ENCODE peak calls at places on chromosomes 7 and 10, in four cellular contexts. G is spleen, W is stomach, L is HCT116. F is an unnamed sample.

GRCh38 chr10:122303271-122304053 is 32.4 kb downstream of the BTBD16 start:
- DNase-seq in G (no peak), W (no peak), L (no peak), F (no peak)

GRCh38 chr7:57403601-57404342 is 46.2 kb upstream of the ZNF716 start:
- DNase-seq in G (peak; percentile 76), W (no peak), L (no peak), F (no peak)

GRCh38 chr7:24249266-24249665 is 34.7 kb upstream of the NPY start:
- DNase-seq in G (no peak), W (no peak), L (no peak), F (no peak)

GRCh38 chr10:53109320-53109719 is 336.7 kb upstream of the MBL2 start:
- DNase-seq in G (no peak), W (no peak), L (no peak), F (no peak)

GRCh38 chr7:20561908-20562307 is 53.6 kb upstream of the ABCB5 start:
- DNase-seq in G (no peak), W (no peak), L (no peak), F (no peak)

GRCh38 chr10:33537066-33537465 is 202.6 kb upstream of the NRP1 start:
- DNase-seq in G (no peak), W (no peak), L (no peak), F (no peak)

GRCh38 chr10:113643183-113643582 is 20.7 kb downstream of the NRAP start:
- DNase-seq in G (no peak), W (no peak), L (no peak), F (no peak)

GRCh38 chr10:46079831-46080585 is 33.9 kb upstream of the MSMB start:
- DNase-seq in G (no peak), W (no peak), L (no peak), F (peak; percentile 79)

GRCh38 chr7:78161781-78162180 is 363.2 kb downstream of the PHTF2 start:
- DNase-seq in G (no peak), W (no peak), L (no peak), F (no peak)

GRCh38 chr10:14995964-14996565 is 36.9 kb downstream of the MEIG1 start:
- DNase-seq in G (no peak), W (no peak), L (no peak), F (no peak)

GRCh38 chr10:92722349-92722748 is 32.6 kb downstream of the HHEX start:
- DNase-seq in G (no peak), W (no peak), L (no peak), F (no peak)

GRCh38 chr7:137993395-137993743 is 8.5 kb downstream of the CREB3L2 start:
- DNase-seq in G (no peak), W (no peak), L (no peak), F (no peak)

GRCh38 chr7:137994091-137994688 is 7.7 kb downstream of the CREB3L2 start:
- DNase-seq in G (no peak), W (no peak), L (no peak), F (no peak)

GRCh38 chr7:137990251-137990901 is 11.5 kb downstream of the CREB3L2 start:
- DNase-seq in G (no peak), W (no peak), L (no peak), F (no peak)

GRCh38 chr7:137992738-137993394 is 9.0 kb downstream of the CREB3L2 start:
- DNase-seq in G (no peak), W (no peak), L (no peak), F (no peak)

GRCh38 chr7:137992042-137992737 is 9.7 kb downstream of the CREB3L2 start:
- DNase-seq in G (no peak), W (no peak), L (no peak), F (no peak)
- TF ChIP-seq POLR2AphosphoS5 in G (no peak), W (no peak), L (no peak), F (peak; percentile 5)

GRCh38 chr10:79182763-79183467 is 114.1 kb downstream of the ZMIZ1 start:
- DNase-seq in G (no peak), W (peak; percentile 60), L (no peak), F (no peak)
- H3K27ac ChIP-seq in G (peak overlapping the region; percentile 95), W (peak overlapping the region; percentile 15), L (peak overlapping the region; percentile 27), F (peak overlapping the region; percentile 76)

GRCh38 chr10:43820663-43821062 is 172.0 kb upstream of the ZNF32 start:
- DNase-seq in G (no peak), W (no peak), L (no peak), F (peak; percentile 68)
- TF ChIP-seq POLR2AphosphoS5 in G (no peak), W (no peak), L (no peak), F (no peak)

GRCh38 chr7:121302214-121302745 is 26.5 kb upstream of the WNT16 start:
- DNase-seq in G (no peak), W (no peak), L (peak; percentile 97), F (no peak)

GRCh38 chr7:121303422-121304171 is 25.2 kb upstream of the WNT16 start:
- DNase-seq in G (no peak), W (no peak), L (no peak), F (no peak)

GRCh38 chr7:121300685-121301084 is 28.1 kb upstream of the WNT16 start:
- DNase-seq in G (no peak), W (no peak), L (no peak), F (no peak)

GRCh38 chr7:121304259-121304658 is 24.5 kb upstream of the WNT16 start:
- DNase-seq in G (no peak), W (no peak), L (no peak), F (no peak)

DNA sequence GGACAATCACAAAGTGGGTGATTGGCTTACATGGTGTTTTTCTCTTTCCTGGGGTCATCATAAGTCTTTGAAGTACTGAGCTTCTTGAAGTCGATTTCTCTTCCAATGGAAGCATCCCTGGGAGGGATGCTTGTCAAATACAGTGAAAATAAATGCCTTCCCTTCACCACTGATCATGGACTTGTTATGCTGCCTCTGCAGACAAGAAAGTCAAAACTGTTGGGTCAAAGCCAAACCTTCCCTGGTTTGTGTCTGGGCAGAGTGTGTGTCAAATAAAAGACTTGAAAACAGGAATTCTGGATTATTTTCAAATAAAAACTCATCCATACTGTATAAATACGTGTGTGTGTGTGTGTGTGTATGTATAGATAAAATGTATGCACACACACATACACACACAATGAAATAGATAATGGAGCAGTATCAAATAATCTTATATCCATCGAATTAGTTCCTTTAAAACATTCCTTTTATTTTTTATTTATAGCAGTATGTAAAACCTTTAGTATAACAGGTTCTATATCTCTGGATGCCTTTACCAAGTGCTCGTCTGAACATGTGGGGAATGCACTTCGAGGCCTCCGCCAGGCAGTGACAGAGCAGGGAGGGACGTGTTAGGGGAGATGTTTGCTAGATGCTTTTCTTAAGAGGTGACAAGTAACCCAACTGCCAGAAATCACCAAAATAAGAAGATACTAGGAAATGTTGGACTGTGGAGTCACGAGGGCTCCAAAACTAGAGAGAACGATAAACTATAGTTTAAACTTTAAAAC is 27.2 kb upstream of the WNT16 start:
- DNase-seq in G (no peak), W (no peak), L (no peak), F (no peak)
- H3K27ac ChIP-seq in G (peak overlapping the region; percentile 37), W (no peak overlapping the region), L (peak overlapping the region; percentile 96), F (no peak overlapping the region)

GRCh38 chr7:43572516-43573049 is 10.3 kb upstream of the STK17A start:
- DNase-seq in G (no peak), W (no peak), L (peak; percentile 38), F (peak; percentile 87)
- TF ChIP-seq POLR2AphosphoS5 in G (peak; percentile 74), W (peak; percentile 25), L (no peak), F (no peak)

DNA sequence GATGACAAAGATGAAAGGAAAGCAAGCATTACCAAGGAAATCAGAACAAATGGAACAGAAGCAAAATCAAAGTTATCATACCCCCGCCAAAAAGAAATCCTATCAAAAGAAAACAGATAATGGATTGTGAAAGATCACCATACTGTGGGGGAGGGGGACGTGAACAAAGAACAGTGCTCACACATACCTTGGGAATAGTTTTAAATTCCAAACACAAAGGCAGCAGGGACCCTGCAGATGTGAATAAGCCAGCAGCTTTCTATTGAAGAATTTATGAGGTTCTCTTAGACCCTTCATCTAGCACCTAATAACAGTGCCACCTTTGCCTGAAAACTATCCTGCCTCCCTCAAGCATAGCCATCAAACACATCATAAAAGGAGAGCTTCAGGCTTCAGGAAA is 94.0 kb downstream of the AKR1D1 start:
- DNase-seq in G (no peak), W (no peak), L (no peak), F (no peak)
- H3K27ac ChIP-seq in G (no peak overlapping the region), W (no peak overlapping the region), L (no peak overlapping the region), F (no peak overlapping the region)